ENCODE peak calls at places on chromosomes 5 and 9, in four cellular contexts. Q is uterus; C is CD8-positive, alpha-beta T cell; L is fibroblast of the aortic adventitia. T is an unnamed sample.

GRCh38 chr5:71699233-71699632 is 19.8 kb upstream of the CARTPT start:
- DNase-seq in Q (no peak), C (no peak), L (no peak), T (no peak)

GRCh38 chr9:27602954-27603353 is 29.7 kb upstream of the C9orf72 start:
- DNase-seq in Q (no peak), C (no peak), L (no peak), T (no peak)

GRCh38 chr9:98410185-98410697 is 154.8 kb upstream of the TBC1D2 start:
- DNase-seq in Q (no peak), C (no peak), L (peak), T (no peak)

GRCh38 chr9:34282096-34282495 is 47.0 kb downstream of the KIF24 start:
- DNase-seq in Q (no peak), C (no peak), L (peak), T (no peak)

GRCh38 chr5:81906086-81906485 is 65.7 kb upstream of the ATG10 start:
- DNase-seq in Q (no peak), C (no peak), L (no peak), T (no peak)

GRCh38 chr9:124013263-124014211 is 2.0 kb downstream of the LHX2 start:
- DNase-seq in Q (no peak), C (no peak), L (no peak), T (no peak)

GRCh38 chr5:179759961-179760541 is 27.4 kb downstream of the MAML1 start:
- DNase-seq in Q (no peak), C (no peak), L (no peak), T (no peak)

GRCh38 chr9:93950619-93951601 is 4.2 kb downstream of the BARX1 start:
- DNase-seq in Q (no peak), C (no peak), L (peak), T (no peak)

GRCh38 chr5:72848474-72849428 is 32.3 kb downstream of the TNPO1 start:
- DNase-seq in Q (peak), C (peak), L (no peak), T (no peak)

GRCh38 chr5:127562252-127562651 is 44.8 kb downstream of the PRRC1 start:
- DNase-seq in Q (no peak), C (no peak), L (peak), T (no peak)

GRCh38 chr9:127966416-127967150 is 14.2 kb downstream of the EEIG1 start:
- DNase-seq in Q (no peak), C (no peak), L (no peak), T (no peak)

GRCh38 chr5:94362857-94363256 is 255.5 kb downstream of the KIAA0825 start:
- DNase-seq in Q (no peak), C (no peak), L (no peak), T (no peak)

GRCh38 chr9:98921740-98922139 is 22.0 kb upstream of the COL15A1 start:
- DNase-seq in Q (no peak), C (no peak), L (no peak), T (no peak)

GRCh38 chr5:78574731-78575161 is 73.8 kb downstream of the LHFPL2 start:
- DNase-seq in Q (no peak), C (no peak), L (no peak), T (no peak)

GRCh38 chr9:16126042-16126441 is 573.2 kb downstream of the CCDC171 start:
- DNase-seq in Q (no peak), C (no peak), L (peak), T (no peak)

GRCh38 chr9:78314953-78315870 is 18.3 kb downstream of the PSAT1 start:
- DNase-seq in Q (no peak), C (no peak), L (peak), T (no peak)

GRCh38 chr5:172870261-172870806 is 36.3 kb downstream of the ERGIC1 start:
- DNase-seq in Q (peak), C (no peak), L (peak), T (no peak)

GRCh38 chr5:108028411-108028810 is 353.5 kb downstream of the FBXL17 start:
- DNase-seq in Q (no peak), C (no peak), L (peak), T (no peak)

GRCh38 chr9:84111726-84112125 is 131.1 kb downstream of the RMI1 start:
- DNase-seq in Q (no peak), C (no peak), L (peak), T (no peak)

GRCh38 chr5:115575167-115576070 is 26.9 kb downstream of the TICAM2 start:
- DNase-seq in Q (no peak), C (no peak), L (peak), T (no peak)

GRCh38 chr5:176754376-176754942 is 55.9 kb upstream of the UNC5A start:
- DNase-seq in Q (no peak), C (no peak), L (no peak), T (no peak)

GRCh38 chr9:2631263-2631662 is 9.7 kb downstream of the VLDLR start:
- DNase-seq in Q (no peak), C (no peak), L (no peak), T (no peak)

GRCh38 chr9:94812343-94812742 is 85.8 kb downstream of the AOPEP start:
- DNase-seq in Q (no peak), C (no peak), L (peak), T (no peak)

GRCh38 chr9:133606722-133607053 is 2.5 kb downstream of the FAM163B start:
- DNase-seq in Q (no peak), C (no peak), L (no peak), T (no peak)

GRCh38 chr9:127773981-127774380 is 4.5 kb downstream of the SH2D3C start:
- DNase-seq in Q (no peak), C (no peak), L (no peak), T (no peak)

GRCh38 chr5:147558826-147559225 is 49.0 kb upstream of the DPYSL3 start:
- DNase-seq in Q (peak), C (no peak), L (peak), T (no peak)

GRCh38 chr9:36276840-36277239 is 18.6 kb upstream of the GNE start:
- DNase-seq in Q (no peak), C (no peak), L (peak), T (no peak)

GRCh38 chr5:80250801-80251200 is 5.0 kb downstream of the SERINC5 start:
- DNase-seq in Q (no peak), C (no peak), L (no peak), T (no peak)

GRCh38 chr5:80255425-80255751 is 460 bp downstream of the SERINC5 start:
- DNase-seq in Q (peak), C (peak), L (peak), T (no peak)

GRCh38 chr5:80251636-80252035 is 4.2 kb downstream of the SERINC5 start:
- DNase-seq in Q (no peak), C (no peak), L (no peak), T (no peak)

GRCh38 chr5:80255752-80256479 is at the start of gene SERINC5:
- DNase-seq in Q (peak), C (peak), L (peak), T (peak)

DNA sequence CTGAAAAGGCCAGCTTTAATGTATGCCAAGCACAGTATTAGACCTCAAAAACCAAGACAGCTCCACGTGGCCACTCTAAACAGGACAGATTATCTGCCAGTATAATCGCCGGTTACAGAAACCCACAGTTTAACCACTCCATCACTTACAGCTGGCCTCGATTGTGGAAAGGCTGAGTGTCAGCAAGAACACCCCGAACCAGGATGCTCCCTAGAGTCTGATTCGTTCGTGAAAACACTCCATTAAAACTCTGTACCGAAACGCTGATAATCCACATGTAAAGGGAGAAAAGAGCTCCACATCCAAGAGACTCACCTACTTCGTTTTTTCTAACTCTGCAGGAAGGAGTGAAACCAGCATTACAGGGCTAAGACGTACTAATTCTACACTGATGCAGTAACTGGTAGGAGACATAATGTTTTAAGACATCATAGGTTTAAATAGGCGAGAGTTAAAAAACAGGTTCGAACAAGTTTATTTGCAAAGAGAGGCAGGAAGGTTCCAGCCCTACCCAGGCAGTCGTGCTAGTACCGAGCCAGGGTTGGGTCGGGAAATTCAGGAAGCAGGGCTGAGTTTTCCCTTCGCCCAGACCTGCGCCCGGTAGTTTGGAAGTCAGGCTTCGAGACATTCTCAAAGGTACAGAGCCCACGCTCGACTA is 952 bp downstream of the SERINC5 start:
- DNase-seq in Q (no peak), C (peak), L (peak), T (no peak)
- TF ChIP-seq CTCF in Q (no peak), C (no peak), L (no peak), T (no peak)

GRCh38 chr9:121404906-121405305 is 34.9 kb upstream of the STOM start:
- DNase-seq in Q (no peak), C (no peak), L (no peak), T (no peak)

GRCh38 chr9:121395558-121395957 is 25.5 kb upstream of the STOM start:
- DNase-seq in Q (no peak), C (no peak), L (no peak), T (no peak)

GRCh38 chr9:121399126-121399882 is 29.3 kb upstream of the STOM start:
- DNase-seq in Q (no peak), C (no peak), L (no peak), T (no peak)

GRCh38 chr9:121398374-121398773 is 28.3 kb upstream of the STOM start:
- DNase-seq in Q (no peak), C (no peak), L (peak), T (no peak)

GRCh38 chr9:121399883-121400607 is 30.0 kb upstream of the STOM start:
- DNase-seq in Q (no peak), C (peak), L (peak), T (no peak)
- TF ChIP-seq CTCF in Q (peak), C (peak), L (peak), T (peak)

GRCh38 chr9:81685763-81686613 is 3.4 kb downstream of the TLE1 start:
- DNase-seq in Q (no peak), C (no peak), L (peak), T (no peak)
- TF ChIP-seq CTCF in Q (no peak), C (no peak), L (peak), T (no peak)

GRCh38 chr5:144189800-144190429 is 19.2 kb downstream of the KCTD16 start:
- DNase-seq in Q (no peak), C (peak), L (peak), T (no peak)

GRCh38 chr5:144194148-144194547 is 23.5 kb downstream of the KCTD16 start:
- DNase-seq in Q (no peak), C (no peak), L (no peak), T (no peak)

GRCh38 chr5:144195443-144195842 is 24.8 kb downstream of the KCTD16 start:
- DNase-seq in Q (no peak), C (no peak), L (no peak), T (no peak)

GRCh38 chr5:144191461-144191860 is 20.8 kb downstream of the KCTD16 start:
- DNase-seq in Q (no peak), C (no peak), L (no peak), T (no peak)

DNA sequence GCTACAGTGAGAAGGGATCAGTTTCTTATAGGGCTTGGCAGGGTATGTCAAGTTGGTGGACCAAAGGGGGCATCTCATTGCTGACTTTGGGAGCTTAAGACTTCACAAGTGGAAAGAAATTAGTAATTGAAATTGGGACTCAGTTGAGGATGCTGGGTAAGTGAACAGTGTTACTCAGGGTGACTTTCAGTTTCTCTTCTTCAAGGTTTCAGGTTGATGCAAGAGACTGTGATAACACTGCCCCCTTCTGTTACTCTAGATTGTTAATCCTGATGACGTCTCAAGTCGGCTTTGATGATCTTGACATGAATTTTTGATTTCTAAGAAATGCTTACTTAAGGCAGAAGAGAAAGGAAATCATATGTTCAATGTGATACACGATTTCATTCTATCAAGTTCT is 21.3 kb downstream of the KCTD16 start:
- DNase-seq in Q (no peak), C (peak), L (peak), T (no peak)
- TF ChIP-seq CTCF in Q (peak), C (peak), L (peak), T (no peak)

DNA sequence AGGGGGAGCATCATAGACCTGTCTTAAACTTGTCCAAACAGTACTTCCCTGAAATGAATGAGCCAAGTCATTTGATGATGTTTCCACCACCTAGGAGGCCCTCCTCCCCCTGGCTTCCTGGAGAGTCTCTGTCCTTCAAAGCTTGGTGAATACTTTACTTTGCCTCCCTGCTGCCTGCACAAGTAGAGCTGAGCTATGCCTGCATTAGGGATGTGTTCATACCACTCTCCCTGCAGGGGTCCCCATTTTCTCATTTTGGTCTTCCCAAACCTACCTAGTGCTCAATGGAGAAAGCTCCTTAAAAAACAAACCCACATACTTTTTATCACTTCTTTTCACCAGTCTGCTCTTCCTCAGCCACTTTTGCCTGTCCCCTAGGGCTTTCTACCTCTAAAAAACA is 7.7 kb downstream of the CCNI2 start:
- DNase-seq in Q (no peak), C (no peak), L (peak), T (no peak)
- TF ChIP-seq CTCF in Q (peak), C (no peak), L (peak), T (no peak)

T was measured in omental fat pad.